ENCODE peak calls at places on chromosome 20, in six cellular contexts. J, D, C, K, P and Z are unnamed samples.

GRCh38 chr20:16096756-16097326 is 476.4 kb downstream of the KIF16B start:
- DNase-seq in D (no peak), C (no peak), P (no peak), K (no peak), J (no peak), Z (no peak)

GRCh38 chr20:14790771-14791517 is 453.5 kb upstream of the FLRT3 start:
- DNase-seq in C (peak), D (no peak), K (no peak), P (no peak), J (no peak), Z (no peak)

GRCh38 chr20:62993856-62994494 is 12.8 kb downstream of the BHLHE23 start:
- DNase-seq in K (no peak), D (no peak), C (no peak), J (no peak), P (no peak), Z (no peak)

GRCh38 chr20:4545526-4545925 is 176.2 kb upstream of the PRND start:
- DNase-seq in D (no peak), J (no peak), K (no peak), P (no peak), C (no peak), Z (no peak)

GRCh38 chr20:62737271-62737761 is 28.7 kb downstream of the NTSR1 start:
- DNase-seq in K (no peak), D (no peak), P (no peak), C (no peak), J (no peak), Z (no peak)

GRCh38 chr20:64001607-64002011 is 20.7 kb downstream of the PRPF6 start:
- DNase-seq in P (no peak), D (no peak), C (no peak), K (no peak), J (no peak), Z (no peak)

GRCh38 chr20:49753133-49753532 is 39.5 kb upstream of the B4GALT5 start:
- DNase-seq in D (no peak), P (no peak), J (no peak), K (no peak), C (no peak), Z (no peak)

GRCh38 chr20:33727115-33727479 is 4.7 kb upstream of the ZNF341 start:
- DNase-seq in C (no peak), J (no peak), P (no peak), D (no peak), K (no peak), Z (no peak)

GRCh38 chr20:3244613-3245012 is 5.6 kb upstream of the SLC4A11 start:
- DNase-seq in J (no peak), P (no peak), K (no peak), C (no peak), D (no peak), Z (no peak)

GRCh38 chr20:64238115-64238825 is 17.3 kb upstream of the PCMTD2 start:
- DNase-seq in D (no peak), P (no peak), C (no peak), K (no peak), J (no peak), Z (no peak)

GRCh38 chr20:17858450-17859001 is 110.1 kb downstream of the SNX5 start:
- DNase-seq in D (no peak), K (no peak), C (no peak), P (no peak), J (no peak), Z (no peak)

GRCh38 chr20:11553603-11554002 is 364.1 kb upstream of the BTBD3 start:
- DNase-seq in J (peak), P (no peak), C (peak), D (no peak), K (no peak), Z (no peak)

GRCh38 chr20:61439251-61439650 is 187.2 kb downstream of the CDH4 start:
- DNase-seq in K (no peak), P (no peak), D (no peak), J (no peak), C (no peak), Z (no peak)

GRCh38 chr20:64176548-64177419 is 12.5 kb downstream of the MYT1 start:
- DNase-seq in C (no peak), D (no peak), K (no peak), J (no peak), P (no peak), Z (no peak)

GRCh38 chr20:47389867-47390347 is 33.4 kb upstream of the ZMYND8 start:
- DNase-seq in J (peak), P (no peak), K (no peak), C (peak), D (no peak), Z (no peak)

GRCh38 chr20:45098096-45098773 is 2.7 kb downstream of the KCNS1 start:
- DNase-seq in C (no peak), P (no peak), J (no peak), D (peak), K (no peak), Z (no peak)

GRCh38 chr20:13771853-13772453 is 12.8 kb downstream of the ESF1 start:
- DNase-seq in P (no peak), K (no peak), J (peak), D (no peak), C (no peak), Z (no peak)

GRCh38 chr20:15265910-15266309 is 928.5 kb upstream of the FLRT3 start:
- DNase-seq in D (no peak), C (no peak), J (no peak), K (no peak), P (no peak), Z (no peak)

GRCh38 chr20:51629399-51630058 is 87.0 kb upstream of the NFATC2 start:
- DNase-seq in K (no peak), C (no peak), D (no peak), P (no peak), J (no peak), Z (no peak)

GRCh38 chr20:44104807-44105517 is 82.0 kb downstream of the JPH2 start:
- DNase-seq in C (peak), D (no peak), P (no peak), K (no peak), J (peak), Z (no peak)

GRCh38 chr20:44137210-44137781 is 49.7 kb downstream of the JPH2 start:
- DNase-seq in K (no peak), P (no peak), C (no peak), J (peak), D (peak), Z (peak)

GRCh38 chr20:57473246-57474042 is 51.5 kb downstream of the CTCFL start:
- DNase-seq in K (no peak), C (no peak), J (no peak), P (no peak), D (no peak), Z (no peak)

GRCh38 chr20:23212011-23212410 is 125.9 kb upstream of the CD93 start:
- DNase-seq in J (no peak), P (no peak), D (no peak), C (no peak), K (no peak), Z (no peak)

GRCh38 chr20:37994512-37994911 is 38.7 kb downstream of the TTI1 start:
- DNase-seq in D (no peak), P (no peak), J (no peak), K (no peak), C (peak), Z (no peak)

GRCh38 chr20:12166053-12166717 is 248.5 kb downstream of the BTBD3 start:
- DNase-seq in K (no peak), J (peak), P (no peak), D (no peak), C (peak), Z (no peak)

GRCh38 chr20:33112547-33113386 is 33.3 kb downstream of the BPIFB4 start:
- DNase-seq in P (no peak), C (no peak), D (no peak), J (no peak), K (no peak), Z (no peak)

GRCh38 chr20:63206878-63207277 is 9.1 kb downstream of the YTHDF1 start:
- DNase-seq in P (no peak), J (peak), D (no peak), K (no peak), C (peak), Z (no peak)

GRCh38 chr20:49400904-49401303 is 81.6 kb downstream of the KCNB1 start:
- DNase-seq in J (no peak), D (no peak), K (no peak), C (peak), P (no peak), Z (no peak)

GRCh38 chr20:50251992-50252491 is 61.4 kb downstream of the CEBPB start:
- DNase-seq in P (no peak), C (peak), J (peak), D (no peak), K (no peak), Z (no peak)

GRCh38 chr20:37575884-37576283 is 48.2 kb upstream of the BLCAP start:
- DNase-seq in K (no peak), C (no peak), J (no peak), P (no peak), D (peak), Z (no peak)

GRCh38 chr20:46150982-46151381 is 32.9 kb downstream of the CD40 start:
- DNase-seq in C (no peak), K (no peak), J (no peak), P (no peak), D (peak), Z (no peak)

GRCh38 chr20:41482647-41483552 is 116.3 kb upstream of the EMILIN3 start:
- DNase-seq in P (no peak), D (no peak), C (peak), J (peak), K (no peak), Z (no peak)

GRCh38 chr20:47008842-47009518 is 114.3 kb downstream of the EYA2 start:
- DNase-seq in D (no peak), C (no peak), K (no peak), J (no peak), P (no peak), Z (no peak)

GRCh38 chr20:62830821-62831220 is 14.0 kb downstream of the COL9A3 start:
- DNase-seq in K (no peak), P (no peak), J (no peak), C (no peak), D (no peak), Z (no peak)

GRCh38 chr20:60632420-60633262 is 619.4 kb upstream of the CDH4 start:
- DNase-seq in P (no peak), K (no peak), C (no peak), D (no peak), J (no peak), Z (no peak)

GRCh38 chr20:57458400-57459160 is 66.4 kb downstream of the CTCFL start:
- DNase-seq in D (no peak), K (no peak), P (no peak), J (no peak), C (no peak), Z (no peak)

GRCh38 chr20:1579488-1579887 is 22.0 kb upstream of the SIRPD start:
- DNase-seq in P (no peak), J (no peak), D (no peak), C (no peak), K (no peak), Z (no peak)

GRCh38 chr20:1577906-1578305 is 20.4 kb upstream of the SIRPD start:
- DNase-seq in P (no peak), D (no peak), J (no peak), C (no peak), K (no peak), Z (no peak)
- TF ChIP-seq CTCF in P (no peak), D (no peak), J (no peak), C (no peak), K (no peak), Z (no peak)

GRCh38 chr20:34825530-34826362 is at the start of gene NCOA6:
- DNase-seq in C (peak), K (peak), D (peak), J (peak), P (peak), Z (peak)

GRCh38 chr20:34820805-34821578 is 4.5 kb downstream of the NCOA6 start:
- DNase-seq in C (no peak), D (no peak), J (no peak), P (no peak), K (no peak), Z (no peak)

GRCh38 chr20:34829191-34829590 is 3.7 kb upstream of the NCOA6 start:
- DNase-seq in J (no peak), C (no peak), P (no peak), D (no peak), K (no peak), Z (no peak)

GRCh38 chr20:34824026-34824860 is 1.2 kb downstream of the NCOA6 start:
- DNase-seq in C (peak), K (peak), J (peak), D (peak), P (peak), Z (peak)

DNA sequence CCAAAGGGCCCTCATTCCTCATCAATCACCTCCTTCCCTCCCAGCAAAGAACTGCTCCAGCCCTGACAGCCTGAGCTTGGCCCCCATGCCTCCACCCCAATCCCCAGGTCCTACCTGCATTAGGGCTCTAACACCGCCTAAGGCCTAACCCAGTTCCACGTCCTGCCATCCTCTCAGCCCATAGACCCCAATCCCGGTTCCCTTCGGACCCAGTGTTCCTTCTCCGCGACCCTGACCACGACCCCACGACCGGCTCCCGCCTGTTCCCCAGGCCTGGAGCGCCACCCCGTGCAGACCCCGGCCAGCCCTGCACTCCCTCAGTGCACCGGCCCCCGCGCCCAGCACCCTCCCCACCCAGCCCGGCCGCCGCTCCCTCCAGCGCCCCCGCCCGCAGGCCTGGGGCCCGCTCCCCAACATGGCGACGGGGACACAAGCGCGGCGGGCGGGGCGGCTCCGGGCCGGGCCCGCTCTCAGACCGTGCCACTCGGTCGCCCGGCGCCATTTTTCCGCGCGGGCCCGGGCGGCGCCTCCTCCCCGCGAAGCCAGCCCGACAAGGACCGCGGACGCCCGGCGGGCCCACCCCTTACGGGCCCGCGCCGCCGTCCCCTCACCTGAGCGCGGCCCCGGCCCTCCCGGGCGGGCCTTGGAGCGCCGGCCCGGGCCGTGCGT is 456 bp downstream of the NCOA6 start:
- DNase-seq in K (peak), P (no peak), C (peak), D (peak), J (peak), Z (peak)
- TF ChIP-seq CTCF in K (no peak), P (no peak), C (no peak), D (no peak), J (peak), Z (peak)

DNA sequence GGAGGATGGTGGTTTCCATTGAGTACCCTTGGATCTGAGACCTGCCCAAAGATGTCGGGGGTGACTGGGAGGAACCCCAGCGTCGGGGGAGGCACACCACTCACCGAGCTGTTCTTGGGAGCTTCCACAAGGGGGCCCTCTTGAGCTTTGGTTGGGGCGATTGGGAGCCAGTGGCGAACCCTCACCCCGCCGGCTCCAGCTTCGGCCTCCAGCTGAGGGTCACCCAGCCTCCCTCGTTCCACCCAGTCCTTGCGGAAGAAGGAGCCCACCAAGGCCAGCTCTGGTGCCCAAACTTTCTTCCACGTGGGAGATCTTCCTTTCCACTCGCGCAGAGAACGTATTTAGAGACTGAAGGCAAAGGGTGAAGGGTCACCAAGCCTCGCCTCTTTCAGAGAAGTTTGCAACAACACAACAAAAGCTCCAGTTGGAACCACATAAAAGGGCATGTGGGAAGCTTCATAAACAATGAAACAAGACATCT is 33.6 kb downstream of the APCDD1L start:
- DNase-seq in K (peak), P (no peak), J (peak), D (peak), C (peak), Z (peak)
- TF ChIP-seq CTCF in K (no peak), P (no peak), J (peak), D (peak), C (peak), Z (peak)

GRCh38 chr20:25247666-25248500 is at the start of gene PYGB:
- DNase-seq in C (peak), D (peak), J (peak), P (no peak), K (peak), Z (peak)

GRCh38 chr20:25245461-25245860 is 2.4 kb upstream of the PYGB start:
- DNase-seq in P (no peak), J (no peak), C (no peak), K (no peak), D (no peak), Z (no peak)

GRCh38 chr20:25244976-25245375 is 2.9 kb upstream of the PYGB start:
- DNase-seq in J (no peak), D (no peak), P (no peak), C (no peak), K (no peak), Z (no peak)

GRCh38 chr20:25247100-25247665 is 702 bp upstream of the PYGB start:
- DNase-seq in K (no peak), D (peak), J (peak), P (no peak), C (peak), Z (peak)

GRCh38 chr20:25246182-25246943 is 1.5 kb upstream of the PYGB start:
- DNase-seq in J (no peak), D (no peak), C (no peak), K (no peak), P (no peak), Z (no peak)
- TF ChIP-seq CTCF in J (no peak), D (no peak), C (no peak), K (no peak), P (no peak), Z (no peak)

GRCh38 chr20:53133628-53134027 is 161.5 kb downstream of the TSHZ2 start:
- DNase-seq in J (no peak), C (no peak), K (no peak), P (no peak), D (no peak), Z (no peak)
- TF ChIP-seq CTCF in J (no peak), C (no peak), K (no peak), P (no peak), D (no peak), Z (no peak)

GRCh38 chr20:20593447-20594170 is 118.8 kb downstream of the RALGAPA2 start:
- DNase-seq in D (peak), K (no peak), P (no peak), J (peak), C (peak), Z (no peak)

DNA sequence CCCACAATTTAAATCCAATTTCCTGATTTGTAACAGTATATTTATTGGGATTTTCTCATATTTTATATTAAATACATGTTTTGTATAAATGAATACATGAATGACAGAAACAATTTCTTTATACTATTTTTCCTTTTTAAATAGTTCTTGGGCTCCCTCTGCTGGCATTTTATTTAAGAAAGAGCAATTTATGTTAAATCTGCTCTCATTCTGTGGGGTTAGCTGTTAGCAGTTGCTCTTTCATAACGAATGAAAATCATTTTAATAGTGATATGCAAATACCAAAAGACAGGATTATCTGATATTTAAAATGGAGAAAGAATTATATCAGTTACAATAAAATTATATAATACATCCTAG is 118.3 kb downstream of the RALGAPA2 start:
- DNase-seq in J (peak), C (peak), D (no peak), P (no peak), K (no peak), Z (no peak)
- TF ChIP-seq CTCF in J (peak), C (peak), D (no peak), P (no peak), K (peak), Z (peak)

GRCh38 chr20:19466204-19466928 is 253.9 kb downstream of the SLC24A3 start:
- DNase-seq in K (no peak), C (no peak), P (no peak), J (no peak), D (no peak), Z (no peak)

GRCh38 chr20:19460386-19460785 is 247.9 kb downstream of the SLC24A3 start:
- DNase-seq in C (peak), K (no peak), D (no peak), J (no peak), P (no peak), Z (no peak)

GRCh38 chr20:19462491-19462890 is 250.0 kb downstream of the SLC24A3 start:
- DNase-seq in D (no peak), C (no peak), K (no peak), P (no peak), J (no peak), Z (no peak)

GRCh38 chr20:19463597-19463996 is 251.2 kb downstream of the SLC24A3 start:
- DNase-seq in K (no peak), J (no peak), D (no peak), C (no peak), P (no peak), Z (no peak)
- TF ChIP-seq CTCF in K (no peak), J (no peak), D (no peak), C (no peak), P (no peak), Z (no peak)

DNA sequence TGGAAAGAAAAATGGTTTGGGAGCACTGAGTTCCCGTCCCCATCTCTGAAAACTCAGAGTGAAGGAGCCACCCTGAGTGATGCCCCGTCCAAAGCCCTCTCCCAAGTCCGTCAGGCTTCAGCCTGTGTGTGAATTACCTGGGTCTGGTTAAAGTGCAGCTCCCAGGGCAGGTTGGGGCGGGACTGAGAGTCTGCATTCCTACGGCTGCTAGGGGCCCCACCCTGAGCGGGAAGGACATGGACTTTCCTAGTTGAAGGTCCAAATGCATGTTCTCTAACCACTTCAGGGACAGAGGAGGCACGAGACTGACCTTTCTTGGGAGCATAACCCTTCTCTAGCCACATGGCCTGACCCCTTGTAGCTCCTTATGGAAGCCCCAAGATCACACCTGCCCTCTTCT is 97.2 kb downstream of the SYNDIG1 start:
- DNase-seq in K (no peak), C (no peak), D (no peak), J (no peak), P (no peak), Z (no peak)
- TF ChIP-seq CTCF in K (no peak), C (no peak), D (no peak), J (no peak), P (no peak), Z (no peak)

DNA sequence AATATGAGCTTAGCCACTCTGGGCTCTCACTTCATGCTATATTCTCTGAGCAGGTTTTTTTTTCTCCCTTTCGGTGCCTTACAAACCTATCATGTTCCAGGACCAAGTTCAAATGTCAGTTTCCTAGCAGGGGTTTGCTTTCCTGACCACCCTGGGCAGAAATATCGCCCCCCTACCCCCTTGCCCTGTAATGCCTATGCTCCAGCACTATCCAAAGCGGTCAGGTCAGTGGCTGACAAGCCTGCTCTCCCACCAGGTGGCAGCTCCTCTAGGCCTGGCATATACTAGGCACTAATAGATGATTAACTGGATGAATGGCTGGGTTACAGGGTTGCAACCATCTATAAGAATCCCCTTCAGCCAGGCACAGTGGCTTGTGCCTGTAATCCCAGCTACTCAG is 25.7 kb upstream of the AAR2 start:
- DNase-seq in D (no peak), C (no peak), J (no peak), K (no peak), P (no peak), Z (no peak)
- TF ChIP-seq CTCF in D (no peak), C (no peak), J (peak), K (no peak), P (no peak), Z (no peak)